ENCODE peak calls at places on chromosomes 12 and 14, in nine cellular contexts. D is tibial artery; L is NCI-H69; J is sciatic nerve; W is activated CD8-positive, alpha-beta T cell treated with anti-CD3 and anti-CD28 coated beads, Interleukin-2, amount 10 ng/mL, durations not matched to agents 7 days and 5 days; I is amygdala; Y is fibroblast of gingiva; N is DMS153; M is stimulated activated CD4-positive, alpha-beta T cell treated with anti-CD3 and anti-CD28 coated beads, Interleukin-15, amount 100 ng/mL, for 1 hour. H is an unnamed sample.

GRCh38 chr12:132660047-132660446 is 27.1 kb downstream of the POLE start:
- DNase-seq in D (peak; percentile 27), L (no peak), J (no peak), W (peak; percentile 39), I (no peak), Y (no peak), N (no peak), M (no peak), H (no peak)

GRCh38 chr12:22974865-22975264 is 349.9 kb downstream of the ETNK1 start:
- DNase-seq in D (no peak), L (no peak), J (no peak), W (no peak), I (no peak), Y (peak; percentile 66), N (no peak), M (no peak), H (no peak)

GRCh38 chr12:73421832-73422231 is 1115.8 kb upstream of the ATXN7L3B start:
- DNase-seq in D (no peak), L (no peak), J (no peak), W (no peak), I (no peak), Y (no peak), N (no peak), M (no peak), H (no peak)

GRCh38 chr12:93889516-93890202 is 212.5 kb downstream of the CRADD start:
- DNase-seq in D (no peak), L (no peak), J (no peak), W (no peak), I (no peak), Y (peak; percentile 61), N (no peak), M (no peak), H (no peak)

GRCh38 chr14:101584049-101584859 is 23.0 kb downstream of the DIO3 start:
- DNase-seq in D (peak; percentile 70), L (peak; percentile 55), J (no peak), W (no peak), I (no peak), Y (peak; percentile 83), N (no peak), M (no peak), H (no peak)

GRCh38 chr14:100981808-100982207 is 78.3 kb upstream of the RTL1 start:
- DNase-seq in D (no peak), L (no peak), J (no peak), W (no peak), I (no peak), Y (no peak), N (no peak), M (no peak), H (no peak)

GRCh38 chr14:79295385-79295784 is 915.9 kb downstream of the DIO2 start:
- DNase-seq in D (no peak), L (no peak), J (no peak), W (no peak), I (no peak), Y (no peak), N (no peak), M (no peak), H (no peak)

GRCh38 chr12:103834897-103835390 is 6.1 kb downstream of the NT5DC3 start:
- DNase-seq in D (no peak), L (peak; percentile 27), J (no peak), W (no peak), I (no peak), Y (no peak), N (no peak), M (no peak), H (no peak)

GRCh38 chr12:84856156-84856900 is 56.3 kb downstream of the SLC6A15 start:
- DNase-seq in D (no peak), L (no peak), J (no peak), W (no peak), I (no peak), Y (no peak), N (no peak), M (no peak), H (no peak)

GRCh38 chr14:54650331-54651017 is 83.5 kb downstream of the SAMD4A start:
- DNase-seq in D (peak; percentile 87), L (no peak), J (peak; percentile 72), W (no peak), I (peak; percentile 12), Y (peak; percentile 58), N (no peak), M (no peak), H (peak; percentile 78)

GRCh38 chr14:104557766-104558165 is 21.8 kb upstream of the C14orf180 start:
- DNase-seq in D (peak; percentile 34), L (no peak), J (no peak), W (no peak), I (no peak), Y (no peak), N (no peak), M (no peak), H (peak; percentile 41)

GRCh38 chr12:57891639-57892228 is 45.2 kb upstream of the CTDSP2 start:
- DNase-seq in D (no peak), L (no peak), J (no peak), W (no peak), I (no peak), Y (no peak), N (no peak), M (no peak), H (no peak)

GRCh38 chr14:83594874-83595273 is 1935.1 kb upstream of the FLRT2 start:
- DNase-seq in D (no peak), L (no peak), J (no peak), W (no peak), I (no peak), Y (no peak), N (no peak), M (no peak), H (no peak)

GRCh38 chr14:39396448-39396847 is 35.8 kb downstream of the FBXO33 start:
- DNase-seq in D (no peak), L (peak; percentile 24), J (no peak), W (no peak), I (no peak), Y (peak; percentile 52), N (no peak), M (no peak), H (no peak)

H was measured in aorta.